ENCODE peak calls at places on chromosomes 6 and 20, in ten cellular contexts. V is GM23248, P is HL-60, F is A549, O is suprapubic skin, Y is choroid plexus epithelial cell, Q is AG10803, R is astrocyte, K is ovary, C is iPS DF 6.9. W is an unnamed sample.

GRCh38 chr6:155325700-155326516 is 11.6 kb upstream of the TFB1M start:
- DNase-seq in V (peak), P (no peak), F (no peak), O (no peak), Y (no peak), Q (no peak), R (no peak), K (no peak), C (no peak), W (no peak)

GRCh38 chr20:18272451-18272850 is 15.9 kb upstream of the ZNF133 start:
- DNase-seq in V (peak), P (no peak), F (peak), O (no peak), Y (peak), Q (peak), R (no peak), K (no peak), C (no peak), W (peak)

GRCh38 chr6:57097596-57097995 is 7.6 kb downstream of the ZNF451 start:
- DNase-seq in V (peak), P (no peak), F (no peak), O (no peak), Y (peak), Q (peak), R (peak), K (no peak), C (no peak), W (no peak)

GRCh38 chr6:83378621-83379388 is 52.0 kb downstream of the ME1 start:
- DNase-seq in V (peak), P (no peak), F (no peak), O (no peak), Y (peak), Q (peak), R (peak), K (no peak), C (no peak), W (peak)

GRCh38 chr6:138517635-138518034 is 18.3 kb upstream of the NHSL1 start:
- DNase-seq in V (peak), P (no peak), F (peak), O (no peak), Y (peak), Q (peak), R (no peak), K (peak), C (peak), W (peak)

GRCh38 chr6:5763871-5764270 is 242.9 kb downstream of the NRN1 start:
- DNase-seq in V (no peak), P (no peak), F (no peak), O (no peak), Y (peak), Q (peak), R (peak), K (no peak), C (no peak), W (no peak)

GRCh38 chr6:2738373-2738979 is 12.2 kb downstream of the MYLK4 start:
- DNase-seq in V (peak), P (peak), F (peak), O (no peak), Y (peak), Q (peak), R (peak), K (peak), C (no peak), W (peak)

GRCh38 chr6:44333273-44333919 is 9.1 kb upstream of the SPATS1 start:
- DNase-seq in V (no peak), P (no peak), F (no peak), O (no peak), Y (no peak), Q (no peak), R (no peak), K (no peak), C (no peak), W (no peak)

GRCh38 chr6:4664117-4664626 is 112.0 kb upstream of the CDYL start:
- DNase-seq in V (peak), P (no peak), F (no peak), O (peak), Y (peak), Q (peak), R (peak), K (peak), C (no peak), W (peak)

GRCh38 chr20:58286729-58287128 is 22.8 kb upstream of the RAB22A start:
- DNase-seq in V (no peak), P (peak), F (no peak), O (no peak), Y (no peak), Q (no peak), R (no peak), K (no peak), C (no peak), W (no peak)

GRCh38 chr20:775679-776135 is 7.4 kb upstream of the SLC52A3 start:
- DNase-seq in V (no peak), P (no peak), F (no peak), O (no peak), Y (no peak), Q (no peak), R (no peak), K (no peak), C (no peak), W (no peak)

GRCh38 chr20:22465622-22466446 is 118.5 kb downstream of the FOXA2 start:
- DNase-seq in V (no peak), P (no peak), F (no peak), O (no peak), Y (no peak), Q (no peak), R (no peak), K (no peak), C (no peak), W (no peak)

GRCh38 chr20:46268131-46268611 is 40.1 kb downstream of the CDH22 start:
- DNase-seq in V (no peak), P (no peak), F (no peak), O (no peak), Y (peak), Q (no peak), R (no peak), K (no peak), C (no peak), W (no peak)
- H3K4me3 ChIP-seq in V (no peak), P (no peak), F (no peak), O (no peak), Y (no peak), Q (no peak), R (no peak), K (no peak), C (no peak), W (no peak)

GRCh38 chr6:117483645-117484016 is 1.2 kb downstream of the DCBLD1 start:
- DNase-seq in V (peak), P (no peak), F (no peak), O (no peak), Y (peak), Q (no peak), R (no peak), K (no peak), C (no peak), W (peak)

GRCh38 chr6:117483004-117483644 is 650 bp downstream of the DCBLD1 start:
- DNase-seq in V (peak), P (peak), F (peak), O (peak), Y (peak), Q (peak), R (no peak), K (peak), C (no peak), W (peak)

GRCh38 chr6:117487831-117488230 is 5.4 kb downstream of the DCBLD1 start:
- DNase-seq in V (no peak), P (no peak), F (no peak), O (no peak), Y (no peak), Q (peak), R (no peak), K (no peak), C (no peak), W (no peak)

GRCh38 chr6:117484052-117484646 is 1.7 kb downstream of the DCBLD1 start:
- DNase-seq in V (no peak), P (no peak), F (no peak), O (no peak), Y (no peak), Q (no peak), R (no peak), K (no peak), C (no peak), W (no peak)

DNA sequence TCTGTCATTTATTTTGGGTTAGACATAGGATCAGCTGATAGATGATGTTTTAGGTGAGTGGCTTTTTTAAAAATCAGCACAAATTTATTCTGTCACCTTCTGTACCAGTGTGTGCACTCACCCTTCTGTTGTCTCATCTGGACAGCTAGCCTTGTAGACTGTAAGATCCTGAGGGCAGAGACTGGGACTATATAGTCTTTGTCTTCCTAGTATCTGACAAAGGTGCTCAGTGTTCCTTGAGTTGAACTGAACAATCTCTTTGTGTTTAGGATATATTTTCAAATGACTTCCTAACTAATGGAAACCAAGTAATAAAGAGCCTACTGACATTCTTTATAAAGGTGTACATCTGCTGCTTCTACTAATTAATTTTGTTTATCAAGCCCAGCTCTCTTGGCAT is 3.0 kb downstream of the DCBLD1 start:
- DNase-seq in V (no peak), P (no peak), F (no peak), O (no peak), Y (no peak), Q (no peak), R (no peak), K (no peak), C (no peak), W (no peak)
- H3K4me3 ChIP-seq in V (peak), P (no peak), F (peak), O (no peak), Y (no peak), Q (no peak), R (peak), K (no peak), C (no peak), W (peak)

DNA sequence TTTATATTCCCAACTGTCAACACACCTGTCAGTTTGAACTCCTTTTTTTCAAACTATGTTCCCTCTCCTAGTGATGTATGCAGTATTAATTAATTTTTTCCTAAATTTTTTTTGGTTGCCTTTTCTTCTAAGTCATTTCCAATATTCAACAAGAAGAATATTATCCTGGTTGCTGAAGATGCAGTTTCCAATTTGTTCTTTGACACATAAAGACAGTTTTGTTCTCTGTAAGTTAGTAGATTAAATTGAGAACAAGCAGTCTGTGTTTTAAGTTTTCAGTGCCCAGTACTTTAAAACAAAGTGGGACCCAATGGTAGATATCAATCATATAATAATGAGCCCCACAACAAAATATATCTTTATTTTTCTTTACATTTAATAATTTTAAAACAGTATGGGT is 47.3 kb downstream of the GJA1 start:
- DNase-seq in V (no peak), P (no peak), F (no peak), O (no peak), Y (no peak), Q (no peak), R (no peak), K (no peak), C (no peak), W (no peak)
- H3K4me3 ChIP-seq in V (no peak), P (no peak), F (no peak), O (no peak), Y (no peak), Q (no peak), R (no peak), K (no peak), C (no peak), W (no peak)

GRCh38 chr20:29762620-29763019 is 1494.8 kb upstream of the DEFB115 start:
- DNase-seq in V (no peak), P (no peak), F (no peak), O (no peak), Y (no peak), Q (no peak), R (no peak), K (no peak), C (no peak), W (no peak)

GRCh38 chr20:29763821-29764511 is 1493.5 kb upstream of the DEFB115 start:
- DNase-seq in V (no peak), P (no peak), F (no peak), O (no peak), Y (no peak), Q (no peak), R (no peak), K (no peak), C (no peak), W (no peak)
- H3K4me3 ChIP-seq in V (no peak), P (no peak), F (no peak), O (no peak), Y (no peak), Q (no peak), R (no peak), K (no peak), C (no peak), W (no peak)

GRCh38 chr6:36735110-36735971 is 37.7 kb downstream of the RAB44 start:
- DNase-seq in V (peak), P (peak), F (no peak), O (peak), Y (peak), Q (peak), R (peak), K (peak), C (no peak), W (peak)
- H3K4me3 ChIP-seq in V (peak), P (no peak), F (no peak), O (peak), Y (peak), Q (peak), R (peak), K (no peak), C (no peak), W (peak)

GRCh38 chr6:42212442-42212841 is 5.2 kb downstream of the MRPS10 start:
- DNase-seq in V (no peak), P (no peak), F (no peak), O (no peak), Y (no peak), Q (no peak), R (no peak), K (no peak), C (no peak), W (no peak)

GRCh38 chr6:42210551-42210950 is 7.1 kb downstream of the MRPS10 start:
- DNase-seq in V (no peak), P (no peak), F (no peak), O (no peak), Y (no peak), Q (no peak), R (no peak), K (no peak), C (no peak), W (no peak)

GRCh38 chr6:42217165-42217522 is 517 bp downstream of the MRPS10 start:
- DNase-seq in V (peak), P (no peak), F (no peak), O (no peak), Y (no peak), Q (no peak), R (no peak), K (no peak), C (no peak), W (no peak)

DNA sequence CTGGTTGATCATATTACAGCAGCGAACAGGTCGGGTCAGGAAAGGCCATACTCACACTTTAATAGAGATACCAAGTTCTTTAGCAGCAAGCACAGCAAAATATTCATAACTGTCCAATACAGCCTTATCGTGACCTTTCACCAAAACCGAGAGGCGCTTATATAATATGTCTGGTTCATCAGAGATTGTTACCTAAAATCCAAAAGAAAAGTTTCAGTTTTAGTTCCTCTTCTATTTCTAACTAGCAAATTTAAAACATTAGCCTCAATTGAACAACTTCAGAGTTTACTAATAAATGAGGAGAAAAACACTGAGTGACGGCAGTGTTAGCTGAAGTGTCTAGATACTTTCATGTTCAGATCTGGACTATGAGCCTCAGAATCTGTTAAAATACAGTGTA is 5.9 kb downstream of the MRPS10 start:
- DNase-seq in V (no peak), P (no peak), F (no peak), O (no peak), Y (no peak), Q (no peak), R (no peak), K (no peak), C (no peak), W (no peak)
- H3K4me3 ChIP-seq in V (no peak), P (no peak), F (no peak), O (no peak), Y (no peak), Q (no peak), R (no peak), K (no peak), C (no peak), W (no peak)

DNA sequence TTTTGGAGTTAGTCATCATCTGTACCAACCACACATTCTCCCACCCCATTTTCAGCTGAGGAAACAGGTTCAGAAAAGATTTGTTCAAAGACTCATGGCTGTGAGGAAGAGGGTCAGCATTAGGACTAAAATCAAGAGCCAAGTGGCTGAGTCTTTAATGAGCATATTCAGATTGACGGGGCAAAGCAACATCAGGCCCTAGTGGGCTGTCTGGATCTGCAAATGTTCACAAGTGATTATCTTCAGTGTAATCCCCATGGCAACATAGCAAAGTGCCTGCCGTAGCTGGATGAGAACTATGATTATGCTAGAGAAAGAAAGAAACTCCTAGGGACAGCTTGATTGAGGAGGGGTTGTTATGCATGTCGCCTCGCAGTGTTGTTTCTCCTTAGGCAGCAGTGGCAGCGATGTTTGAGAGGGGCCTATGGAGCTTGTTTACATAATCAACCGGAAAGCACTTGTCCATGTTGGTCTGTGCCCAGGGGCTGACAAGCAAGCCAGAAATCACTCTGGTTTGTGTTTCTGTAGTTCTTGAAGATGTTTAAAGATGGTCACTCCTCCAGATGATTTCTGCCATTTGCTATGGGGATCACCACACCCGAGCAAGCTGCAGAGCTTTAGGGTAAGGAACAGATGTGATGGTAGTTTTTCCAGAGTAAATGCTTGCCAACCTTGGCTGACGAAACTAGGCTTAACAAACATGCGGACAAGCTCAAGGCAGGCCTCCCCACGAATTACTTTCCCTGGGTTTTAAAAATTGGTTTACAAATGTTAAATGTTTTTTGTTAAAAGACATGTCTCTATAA is 124.3 kb upstream of the MLIP start:
- DNase-seq in V (peak), P (no peak), F (no peak), O (no peak), Y (peak), Q (peak), R (peak), K (no peak), C (no peak), W (peak)
- H3K4me3 ChIP-seq in V (no peak), P (no peak), F (no peak), O (no peak), Y (no peak), Q (no peak), R (no peak), K (no peak), C (no peak), W (peak)

DNA sequence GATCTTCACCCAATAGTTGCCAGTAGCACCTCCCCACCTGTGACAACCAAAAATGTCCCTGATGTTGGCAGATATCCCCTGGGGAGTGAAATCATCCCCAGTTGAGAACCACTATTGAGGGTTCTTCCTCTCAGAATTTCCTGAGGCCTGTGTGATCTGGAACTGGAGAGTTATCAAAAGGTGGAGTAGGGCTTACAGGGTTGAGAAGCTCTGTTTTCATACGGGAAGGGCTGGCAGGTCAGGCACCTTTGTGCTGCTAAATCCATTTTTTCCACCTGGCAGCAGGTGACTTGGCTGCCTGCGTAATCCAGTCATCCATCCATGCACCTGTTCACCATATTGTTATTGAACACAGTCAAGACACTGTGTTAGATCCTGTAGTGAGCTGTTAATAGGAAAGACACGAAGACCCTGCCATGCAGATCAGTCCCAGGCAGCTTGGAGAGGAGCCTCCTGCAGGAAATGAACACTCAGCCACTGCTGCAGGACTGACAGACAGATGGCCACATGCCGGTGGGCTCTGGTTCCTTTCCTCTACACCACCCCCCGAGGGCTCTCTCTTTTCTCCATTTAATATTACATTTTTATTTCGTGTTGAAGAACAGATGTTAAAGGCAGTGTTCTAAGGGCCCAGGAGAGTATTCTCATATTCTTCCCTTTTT is 5.4 kb downstream of the DUSP22 start:
- DNase-seq in V (no peak), P (no peak), F (no peak), O (peak), Y (no peak), Q (no peak), R (no peak), K (no peak), C (no peak), W (no peak)
- H3K4me3 ChIP-seq in V (no peak), P (no peak), F (no peak), O (no peak), Y (no peak), Q (no peak), R (no peak), K (no peak), C (no peak), W (no peak)